ENCODE peak calls at places on chromosomes 1 and 21, in four cellular contexts. One of them, this sample, is unnamed.

GRCh38 chr21:46194374-46195334 is 10.4 kb upstream of the SPATC1L start:
- DNase-seq in fibroblast of lung: no peak
- DNase-seq in prostate gland: no peak
- DNase-seq in A549: no peak
- DNase-seq in this sample: no peak

GRCh38 chr1:7335224-7335879 is 435.7 kb upstream of the VAMP3 start:
- DNase-seq in fibroblast of lung: peak; percentile 35
- DNase-seq in prostate gland: no peak
- DNase-seq in A549: peak; percentile 82
- DNase-seq in this sample: no peak

GRCh38 chr1:58727363-58727762 is 27.5 kb upstream of the MYSM1 start:
- DNase-seq in A549: peak; percentile 70
- DNase-seq in prostate gland: peak; percentile 30
- DNase-seq in fibroblast of lung: peak; percentile 34
- DNase-seq in this sample: no peak

GRCh38 chr1:96544051-96544830 is 177.3 kb upstream of the PTBP2 start:
- DNase-seq in A549: no peak
- DNase-seq in fibroblast of lung: no peak
- DNase-seq in prostate gland: no peak
- DNase-seq in this sample: no peak

GRCh38 chr1:195766709-195767108 is 841.5 kb downstream of the KCNT2 start:
- DNase-seq in fibroblast of lung: peak; percentile 64
- DNase-seq in prostate gland: no peak
- DNase-seq in A549: no peak
- DNase-seq in this sample: no peak

GRCh38 chr1:82777240-82777639 is 976.5 kb downstream of the ADGRL2 start:
- DNase-seq in A549: no peak
- DNase-seq in prostate gland: no peak
- DNase-seq in fibroblast of lung: no peak
- DNase-seq in this sample: no peak

GRCh38 chr1:36977736-36978314 is 56.5 kb downstream of the GRIK3 start:
- DNase-seq in prostate gland: no peak
- DNase-seq in A549: no peak
- DNase-seq in fibroblast of lung: no peak
- DNase-seq in this sample: no peak

GRCh38 chr1:189764391-189765320 is 713.0 kb downstream of the BRINP3 start:
- DNase-seq in prostate gland: no peak
- DNase-seq in fibroblast of lung: no peak
- DNase-seq in A549: no peak
- DNase-seq in this sample: no peak

GRCh38 chr1:95547000-95547399 is 313.0 kb downstream of the RWDD3 start:
- DNase-seq in prostate gland: no peak
- DNase-seq in A549: no peak
- DNase-seq in fibroblast of lung: no peak
- DNase-seq in this sample: no peak

GRCh38 chr1:12468323-12468722 is 149.7 kb downstream of the DHRS3 start:
- DNase-seq in prostate gland: no peak
- DNase-seq in fibroblast of lung: no peak
- DNase-seq in A549: no peak
- DNase-seq in this sample: no peak

GRCh38 chr1:177010246-177010825 is 154.2 kb downstream of the ASTN1 start:
- DNase-seq in A549: no peak
- DNase-seq in fibroblast of lung: no peak
- DNase-seq in prostate gland: no peak
- DNase-seq in this sample: no peak

GRCh38 chr1:24526940-24527542 is 24.4 kb downstream of the RCAN3 start:
- DNase-seq in A549: peak; percentile 25
- DNase-seq in fibroblast of lung: peak; percentile 38
- DNase-seq in prostate gland: no peak
- DNase-seq in this sample: no peak

GRCh38 chr21:26499475-26499874 is 73.6 kb downstream of the CYYR1 start:
- DNase-seq in fibroblast of lung: no peak
- DNase-seq in A549: no peak
- DNase-seq in prostate gland: no peak
- DNase-seq in this sample: no peak

GRCh38 chr1:10628685-10629084 is 153.9 kb downstream of the PEX14 start:
- DNase-seq in fibroblast of lung: peak; percentile 43
- DNase-seq in prostate gland: no peak
- DNase-seq in A549: no peak
- DNase-seq in this sample: no peak

GRCh38 chr1:222064388-222065201 is 322.7 kb upstream of the DUSP10 start:
- DNase-seq in prostate gland: no peak
- DNase-seq in A549: peak; percentile 30
- DNase-seq in fibroblast of lung: peak; percentile 82
- DNase-seq in this sample: no peak

GRCh38 chr21:31503939-31504338 is 155.6 kb upstream of the SOD1 start:
- DNase-seq in prostate gland: peak; percentile 33
- DNase-seq in A549: no peak
- DNase-seq in fibroblast of lung: no peak
- DNase-seq in this sample: no peak

GRCh38 chr21:35147439-35147838 is 98.3 kb upstream of the RUNX1 start:
- DNase-seq in fibroblast of lung: no peak
- DNase-seq in A549: no peak
- DNase-seq in prostate gland: no peak
- DNase-seq in this sample: no peak

GRCh38 chr1:177928194-177928593 is 41.7 kb downstream of the SEC16B start:
- DNase-seq in fibroblast of lung: peak; percentile 55
- DNase-seq in A549: no peak
- DNase-seq in prostate gland: no peak
- DNase-seq in this sample: no peak

GRCh38 chr1:15177710-15178166 is 24.2 kb downstream of the TMEM51 start:
- DNase-seq in fibroblast of lung: no peak
- DNase-seq in prostate gland: no peak
- DNase-seq in A549: no peak
- DNase-seq in this sample: no peak

GRCh38 chr1:147077081-147077480 is 95.2 kb downstream of the PRKAB2 start:
- DNase-seq in fibroblast of lung: no peak
- DNase-seq in prostate gland: no peak
- DNase-seq in A549: no peak
- DNase-seq in this sample: no peak

GRCh38 chr1:1085171-1085841 is 11.2 kb upstream of the RNF223 start:
- DNase-seq in A549: no peak
- DNase-seq in prostate gland: no peak
- DNase-seq in fibroblast of lung: no peak
- DNase-seq in this sample: no peak

GRCh38 chr1:114496091-114496490 is 14.9 kb downstream of the TRIM33 start:
- DNase-seq in prostate gland: no peak
- DNase-seq in A549: no peak
- DNase-seq in fibroblast of lung: no peak
- DNase-seq in this sample: no peak

GRCh38 chr1:116194592-116194991 is 83.4 kb downstream of the MAB21L3 start:
- DNase-seq in fibroblast of lung: no peak
- DNase-seq in prostate gland: no peak
- DNase-seq in A549: no peak
- DNase-seq in this sample: no peak

GRCh38 chr21:37198989-37199924 is 67.9 kb downstream of the VPS26C start:
- DNase-seq in prostate gland: no peak
- DNase-seq in fibroblast of lung: peak; percentile 64
- DNase-seq in A549: no peak
- DNase-seq in this sample: no peak

GRCh38 chr1:41417335-41417682 is 56.1 kb downstream of the FOXO6 start:
- DNase-seq in A549: no peak
- DNase-seq in fibroblast of lung: no peak
- DNase-seq in prostate gland: no peak
- DNase-seq in this sample: no peak

GRCh38 chr1:937521-937920 is 13.8 kb downstream of the SAMD11 start:
- DNase-seq in fibroblast of lung: no peak
- DNase-seq in A549: no peak
- DNase-seq in prostate gland: no peak
- DNase-seq in this sample: no peak

GRCh38 chr1:86155061-86155806 is 1.3 kb downstream of the COL24A1 start:
- DNase-seq in fibroblast of lung: peak; percentile 42
- DNase-seq in prostate gland: no peak
- DNase-seq in A549: no peak
- DNase-seq in this sample: peak; percentile 61

GRCh38 chr1:245788269-245788668 is 633.5 kb downstream of the KIF26B start:
- DNase-seq in prostate gland: no peak
- DNase-seq in A549: no peak
- DNase-seq in fibroblast of lung: peak; percentile 96
- DNase-seq in this sample: no peak

GRCh38 chr1:150968491-150968890 is 6.1 kb downstream of the CERS2 start:
- DNase-seq in prostate gland: no peak
- DNase-seq in A549: no peak
- DNase-seq in fibroblast of lung: no peak
- DNase-seq in this sample: no peak

GRCh38 chr21:45080639-45081414 is 6.4 kb downstream of the ADARB1 start:
- DNase-seq in prostate gland: no peak
- DNase-seq in fibroblast of lung: peak; percentile 48
- DNase-seq in A549: no peak
- DNase-seq in this sample: no peak

GRCh38 chr1:51305371-51305823 is 25.0 kb downstream of the TTC39A start:
- DNase-seq in A549: peak; percentile 30
- DNase-seq in prostate gland: no peak
- DNase-seq in fibroblast of lung: no peak
- DNase-seq in this sample: no peak

GRCh38 chr1:151547119-151547899 is 7.2 kb downstream of the TUFT1 start:
- DNase-seq in prostate gland: peak; percentile 84
- DNase-seq in A549: peak; percentile 95
- DNase-seq in fibroblast of lung: peak; percentile 80
- DNase-seq in this sample: peak; percentile 73

GRCh38 chr1:12539705-12540579 is 78.1 kb downstream of the DHRS3 start:
- DNase-seq in fibroblast of lung: peak; percentile 98
- DNase-seq in A549: peak; percentile 90
- DNase-seq in prostate gland: no peak
- DNase-seq in this sample: peak; percentile 96

GRCh38 chr1:163187849-163188248 is 14.9 kb downstream of the RGS5 start:
- DNase-seq in prostate gland: no peak
- DNase-seq in A549: no peak
- DNase-seq in fibroblast of lung: no peak
- DNase-seq in this sample: no peak
- H3K27ac ChIP-seq in prostate gland: no peak overlapping the region
- H3K27ac ChIP-seq in A549: no peak overlapping the region
- H3K27ac ChIP-seq in fibroblast of lung: no peak overlapping the region
- H3K27ac ChIP-seq in this sample: no peak overlapping the region

DNA sequence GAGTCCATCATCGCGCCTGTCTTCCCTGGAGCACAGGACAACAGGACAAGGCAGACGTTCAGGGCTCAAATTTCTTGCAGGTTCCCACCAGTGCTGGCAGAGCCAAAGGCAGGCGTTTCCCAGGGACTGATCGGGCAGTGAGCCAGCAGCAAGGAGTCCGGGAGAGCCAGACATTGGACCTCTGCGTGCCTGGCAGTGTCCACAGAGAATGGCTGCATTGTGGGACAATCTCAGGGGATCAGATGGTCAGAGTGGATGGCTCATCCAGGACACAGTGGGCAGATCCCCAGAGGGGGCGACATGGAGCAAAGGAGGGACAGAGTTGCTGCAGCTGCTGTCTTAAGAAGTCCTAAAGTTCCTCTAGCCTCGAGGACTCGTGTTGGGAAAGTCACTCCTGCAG is 4.6 kb downstream of the TMEM63A start:
- DNase-seq in A549: peak; percentile 56
- DNase-seq in prostate gland: peak; percentile 71
- DNase-seq in fibroblast of lung: peak; percentile 45
- DNase-seq in this sample: peak; percentile 67
- H3K4me1 ChIP-seq in A549: peaks cover 22% of the 10 kb centered on the region
- H3K4me1 ChIP-seq in prostate gland: peaks cover 20% of the 10 kb centered on the region
- H3K4me1 ChIP-seq in fibroblast of lung: peaks cover 12% of the 10 kb centered on the region
- H3K4me1 ChIP-seq in this sample: peaks cover 51% of the 10 kb centered on the region

GRCh38 chr1:218299416-218299815 is 14.3 kb downstream of the RRP15 start:
- DNase-seq in prostate gland: no peak
- DNase-seq in A549: peak; percentile 62
- DNase-seq in fibroblast of lung: peak; percentile 78
- DNase-seq in this sample: no peak
- TF ChIP-seq CTCF in prostate gland: peak; percentile 31
- TF ChIP-seq CTCF in A549: peak; percentile 75
- TF ChIP-seq CTCF in fibroblast of lung: peak; percentile 65
- TF ChIP-seq CTCF in this sample: no peak

GRCh38 chr1:62572476-62572875 is 24.8 kb upstream of the ANGPTL3 start:
- DNase-seq in fibroblast of lung: no peak
- DNase-seq in prostate gland: no peak
- DNase-seq in A549: no peak
- DNase-seq in this sample: no peak

DNA sequence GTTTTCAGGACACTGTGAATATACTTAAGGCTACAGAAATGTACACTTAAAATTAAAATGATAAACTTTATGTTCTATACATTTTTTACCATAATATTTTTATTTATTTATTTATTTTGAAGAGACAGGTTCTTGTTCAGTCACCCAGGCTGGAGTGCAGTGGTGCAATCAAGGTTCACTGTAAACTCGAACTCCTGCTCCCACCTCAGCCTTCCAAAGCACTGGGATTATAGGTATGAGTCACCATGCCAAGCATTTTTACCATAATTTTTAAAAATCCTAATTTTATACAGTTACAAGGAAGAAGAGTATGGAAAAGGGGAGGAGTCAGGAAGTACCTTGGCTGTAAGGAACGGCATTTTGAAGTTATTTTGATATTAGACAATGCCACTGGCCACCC is 23.6 kb upstream of the ANGPTL3 start:
- DNase-seq in fibroblast of lung: no peak
- DNase-seq in prostate gland: no peak
- DNase-seq in A549: no peak
- DNase-seq in this sample: no peak
- H3K27ac ChIP-seq in fibroblast of lung: no peak overlapping the region
- H3K27ac ChIP-seq in prostate gland: no peak overlapping the region
- H3K27ac ChIP-seq in A549: no peak overlapping the region
- H3K27ac ChIP-seq in this sample: no peak overlapping the region

DNA sequence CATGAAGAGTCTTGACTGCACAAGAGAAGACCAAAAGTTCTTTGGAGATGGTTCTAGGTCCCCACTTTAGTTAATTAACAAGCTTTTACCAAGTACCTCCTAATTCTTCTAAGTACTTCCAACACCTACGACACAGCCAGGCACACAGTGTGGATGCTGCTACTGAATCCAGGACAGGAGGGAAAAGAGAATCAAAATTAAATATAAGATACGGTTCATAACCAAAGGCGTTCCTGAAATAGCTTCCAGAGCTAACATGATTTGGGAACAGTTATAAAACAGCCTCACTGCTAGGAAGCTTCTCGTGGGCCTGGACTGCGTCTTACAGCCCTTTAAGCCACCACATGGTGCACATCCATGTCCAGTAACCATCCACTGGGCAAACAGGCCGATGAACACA is 75.0 kb downstream of the CD34 start:
- DNase-seq in fibroblast of lung: no peak
- DNase-seq in A549: no peak
- DNase-seq in prostate gland: no peak
- DNase-seq in this sample: no peak
- H3K4me1 ChIP-seq in fibroblast of lung: peaks cover 2% of the 10 kb centered on the region
- H3K4me1 ChIP-seq in A549: no peaks in the 10 kb centered on the region
- H3K4me1 ChIP-seq in prostate gland: peaks cover 17% of the 10 kb centered on the region
- H3K4me1 ChIP-seq in this sample: peaks cover 93% of the 10 kb centered on the region

This sample was measured in right atrium auricular region.